ENCODE peak calls at places on chromosomes 16 and 17, in ten cellular contexts. One of them, this sample, is unnamed.

GRCh38 chr17:31061678-31062077 is 33.1 kb upstream of the NF1 start:
- DNase-seq in left lung: no peak
- DNase-seq in foreskin fibroblast: no peak
- DNase-seq in spleen: no peak
- DNase-seq in OCI-LY7: peak; percentile 56
- DNase-seq in stomach: no peak
- DNase-seq in A673: no peak
- DNase-seq in HL-60: no peak
- DNase-seq in PC-9: no peak
- DNase-seq in psoas muscle: no peak
- DNase-seq in this sample: no peak

GRCh38 chr17:50926523-50926922 is 60.4 kb upstream of the TOB1 start:
- DNase-seq in stomach: no peak
- DNase-seq in HL-60: no peak
- DNase-seq in psoas muscle: peak; percentile 21
- DNase-seq in OCI-LY7: no peak
- DNase-seq in left lung: no peak
- DNase-seq in foreskin fibroblast: no peak
- DNase-seq in A673: no peak
- DNase-seq in spleen: no peak
- DNase-seq in PC-9: peak; percentile 18
- DNase-seq in this sample: no peak

GRCh38 chr17:80220709-80221215 is 535 bp downstream of the SLC26A11 start:
- DNase-seq in spleen: no peak
- DNase-seq in psoas muscle: no peak
- DNase-seq in OCI-LY7: no peak
- DNase-seq in A673: peak; percentile 51
- DNase-seq in foreskin fibroblast: peak; percentile 14
- DNase-seq in PC-9: no peak
- DNase-seq in stomach: no peak
- DNase-seq in HL-60: no peak
- DNase-seq in left lung: no peak
- DNase-seq in this sample: peak; percentile 3

GRCh38 chr16:72739577-72739976 is 308.4 kb downstream of the ZFHX3 start:
- DNase-seq in left lung: no peak
- DNase-seq in A673: peak; percentile 58
- DNase-seq in HL-60: no peak
- DNase-seq in PC-9: peak; percentile 60
- DNase-seq in OCI-LY7: no peak
- DNase-seq in foreskin fibroblast: peak; percentile 26
- DNase-seq in psoas muscle: no peak
- DNase-seq in spleen: no peak
- DNase-seq in stomach: no peak
- DNase-seq in this sample: peak; percentile 49

GRCh38 chr17:61164517-61164916 is 235.1 kb upstream of the TBX2 start:
- DNase-seq in left lung: no peak
- DNase-seq in psoas muscle: no peak
- DNase-seq in stomach: no peak
- DNase-seq in A673: no peak
- DNase-seq in spleen: no peak
- DNase-seq in PC-9: no peak
- DNase-seq in HL-60: no peak
- DNase-seq in foreskin fibroblast: no peak
- DNase-seq in OCI-LY7: no peak
- DNase-seq in this sample: no peak

GRCh38 chr17:17201271-17201670 is 4.9 kb downstream of the PLD6 start:
- DNase-seq in A673: no peak
- DNase-seq in stomach: no peak
- DNase-seq in OCI-LY7: no peak
- DNase-seq in foreskin fibroblast: no peak
- DNase-seq in spleen: no peak
- DNase-seq in left lung: no peak
- DNase-seq in HL-60: no peak
- DNase-seq in PC-9: no peak
- DNase-seq in psoas muscle: no peak
- DNase-seq in this sample: no peak

GRCh38 chr17:72726936-72727335 is 365.6 kb downstream of the SLC39A11 start:
- DNase-seq in foreskin fibroblast: no peak
- DNase-seq in spleen: no peak
- DNase-seq in OCI-LY7: peak; percentile 93
- DNase-seq in psoas muscle: no peak
- DNase-seq in HL-60: peak; percentile 62
- DNase-seq in A673: no peak
- DNase-seq in PC-9: no peak
- DNase-seq in stomach: no peak
- DNase-seq in left lung: peak; percentile 50
- DNase-seq in this sample: no peak

GRCh38 chr17:3025421-3026124 is 37.8 kb downstream of the OR1D5 start:
- DNase-seq in psoas muscle: peak; percentile 23
- DNase-seq in PC-9: no peak
- DNase-seq in stomach: no peak
- DNase-seq in OCI-LY7: no peak
- DNase-seq in spleen: peak; percentile 50
- DNase-seq in HL-60: no peak
- DNase-seq in A673: no peak
- DNase-seq in left lung: no peak
- DNase-seq in foreskin fibroblast: no peak
- DNase-seq in this sample: no peak

GRCh38 chr16:3026609-3027487 is 3.0 kb downstream of the THOC6 start:
- DNase-seq in PC-9: no peak
- DNase-seq in foreskin fibroblast: no peak
- DNase-seq in OCI-LY7: no peak
- DNase-seq in HL-60: no peak
- DNase-seq in psoas muscle: no peak
- DNase-seq in stomach: no peak
- DNase-seq in left lung: no peak
- DNase-seq in A673: no peak
- DNase-seq in spleen: peak; percentile 85
- DNase-seq in this sample: no peak

GRCh38 chr16:88614818-88615580 is 23.4 kb upstream of the IL17C start:
- DNase-seq in A673: no peak
- DNase-seq in HL-60: no peak
- DNase-seq in spleen: no peak
- DNase-seq in OCI-LY7: no peak
- DNase-seq in PC-9: peak; percentile 11
- DNase-seq in foreskin fibroblast: no peak
- DNase-seq in stomach: no peak
- DNase-seq in left lung: no peak
- DNase-seq in psoas muscle: no peak
- DNase-seq in this sample: no peak

GRCh38 chr16:88613293-88613692 is 25.1 kb upstream of the IL17C start:
- DNase-seq in spleen: no peak
- DNase-seq in stomach: no peak
- DNase-seq in PC-9: peak; percentile 8
- DNase-seq in foreskin fibroblast: no peak
- DNase-seq in psoas muscle: no peak
- DNase-seq in A673: no peak
- DNase-seq in OCI-LY7: no peak
- DNase-seq in HL-60: no peak
- DNase-seq in left lung: no peak
- DNase-seq in this sample: no peak

GRCh38 chr16:88616320-88616719 is 22.1 kb upstream of the IL17C start:
- DNase-seq in stomach: peak; percentile 98
- DNase-seq in psoas muscle: no peak
- DNase-seq in OCI-LY7: no peak
- DNase-seq in foreskin fibroblast: no peak
- DNase-seq in PC-9: no peak
- DNase-seq in A673: no peak
- DNase-seq in spleen: no peak
- DNase-seq in HL-60: no peak
- DNase-seq in left lung: peak; percentile 85
- DNase-seq in this sample: no peak

GRCh38 chr16:88616736-88617135 is 21.6 kb upstream of the IL17C start:
- DNase-seq in OCI-LY7: no peak
- DNase-seq in PC-9: no peak
- DNase-seq in psoas muscle: no peak
- DNase-seq in A673: no peak
- DNase-seq in stomach: no peak
- DNase-seq in spleen: no peak
- DNase-seq in foreskin fibroblast: no peak
- DNase-seq in HL-60: no peak
- DNase-seq in left lung: no peak
- DNase-seq in this sample: no peak

DNA sequence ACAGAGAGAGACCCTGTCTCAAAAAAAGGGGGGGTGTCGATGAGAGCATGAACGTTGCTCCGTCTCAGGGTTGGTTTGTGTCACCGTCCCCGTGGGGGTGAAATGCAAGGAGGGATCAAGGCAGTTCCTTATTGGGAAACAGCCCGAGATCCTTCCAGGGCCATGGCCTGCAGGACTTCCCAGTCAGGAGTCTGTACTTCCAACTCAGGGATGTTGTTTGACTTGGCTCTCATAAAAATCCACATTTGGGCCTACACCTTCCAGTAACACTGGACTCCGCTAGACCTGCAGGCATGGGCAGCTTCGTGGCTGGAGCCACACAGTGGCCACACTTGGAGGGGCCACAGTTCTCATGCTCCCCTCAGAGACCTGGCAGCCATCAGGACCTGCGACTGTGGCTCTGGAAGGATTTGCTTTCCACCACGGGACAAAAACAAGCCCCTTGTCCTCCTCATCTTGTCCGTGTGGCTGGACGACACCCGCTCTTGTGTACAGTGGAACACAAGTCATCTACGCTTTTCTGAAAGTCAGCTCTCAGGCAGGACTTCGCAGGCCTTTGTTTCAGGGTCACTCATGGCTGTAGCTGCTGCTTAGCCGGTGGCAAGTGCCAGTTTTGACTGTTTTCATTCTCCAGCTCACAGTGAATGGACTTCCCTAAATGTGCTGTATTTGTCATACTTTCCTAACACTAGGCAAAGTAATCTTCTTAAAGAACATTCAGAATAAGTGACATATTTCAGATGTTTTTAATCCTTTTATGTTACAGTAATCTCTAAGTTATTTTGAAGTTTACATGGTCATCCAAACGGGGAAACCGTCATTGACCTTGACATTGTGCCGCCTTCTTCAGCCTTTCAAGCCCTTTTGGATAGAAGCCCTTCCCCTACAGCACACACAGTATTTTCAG is 24.2 kb upstream of the IL17C start:
- DNase-seq in stomach: no peak
- DNase-seq in psoas muscle: no peak
- DNase-seq in left lung: no peak
- DNase-seq in foreskin fibroblast: no peak
- DNase-seq in OCI-LY7: no peak
- DNase-seq in spleen: no peak
- DNase-seq in PC-9: peak; percentile 23
- DNase-seq in A673: no peak
- DNase-seq in HL-60: no peak
- DNase-seq in this sample: no peak
- TF ChIP-seq CTCF in stomach: no peak
- TF ChIP-seq CTCF in psoas muscle: no peak
- TF ChIP-seq CTCF in left lung: no peak
- TF ChIP-seq CTCF in foreskin fibroblast: no peak
- TF ChIP-seq CTCF in OCI-LY7: no peak
- TF ChIP-seq CTCF in spleen: no peak
- TF ChIP-seq CTCF in PC-9: no peak
- TF ChIP-seq CTCF in A673: no peak
- TF ChIP-seq CTCF in HL-60: no peak
- TF ChIP-seq CTCF in this sample: no peak

DNA sequence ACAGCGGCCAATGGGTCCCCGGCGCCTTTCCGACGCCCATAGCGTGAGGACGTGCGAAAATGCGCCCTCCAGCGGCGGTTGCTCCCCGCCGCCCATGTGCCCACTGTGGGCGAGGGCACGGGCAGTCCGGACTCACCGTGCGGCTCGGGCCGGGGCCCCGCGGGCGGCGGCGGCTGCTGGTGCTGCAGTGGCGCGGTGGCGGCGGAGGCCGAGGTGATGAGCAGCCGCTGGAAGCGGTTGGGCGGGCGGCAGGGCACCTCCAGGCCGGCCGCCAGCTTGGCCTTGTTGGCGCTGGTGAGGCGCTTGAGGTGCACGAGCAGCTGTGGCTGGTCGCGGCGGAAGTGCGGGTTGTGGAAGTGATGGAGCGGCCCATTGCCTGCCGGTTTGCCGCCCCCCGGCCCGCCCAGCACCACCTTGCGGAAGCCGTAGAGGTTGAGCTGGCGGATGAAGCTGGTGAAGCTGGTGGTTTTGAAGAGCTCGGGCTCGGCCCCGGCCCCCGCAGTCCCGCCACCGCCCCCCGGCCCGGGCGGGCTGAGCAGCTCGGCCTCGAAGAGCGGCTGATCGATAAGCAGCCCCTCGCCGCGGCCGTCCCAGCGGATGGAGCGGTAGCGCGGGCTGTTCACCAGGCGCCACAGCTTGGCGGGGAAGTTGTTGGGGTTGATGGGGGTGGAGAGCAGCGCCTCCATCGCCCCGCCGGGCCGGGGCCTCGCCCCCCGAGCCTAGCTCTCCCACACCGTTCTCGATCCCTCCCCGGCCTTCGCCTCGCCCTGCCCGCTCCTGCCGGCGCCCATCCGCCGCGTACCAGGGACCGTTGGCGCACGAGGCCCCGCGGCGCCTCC is at the start of gene HSF5:
- DNase-seq in spleen: peak; percentile 96
- DNase-seq in HL-60: no peak
- DNase-seq in OCI-LY7: no peak
- DNase-seq in A673: no peak
- DNase-seq in foreskin fibroblast: no peak
- DNase-seq in stomach: peak; percentile 36
- DNase-seq in PC-9: no peak
- DNase-seq in psoas muscle: peak; percentile 58
- DNase-seq in left lung: peak; percentile 43
- DNase-seq in this sample: no peak
- H3K4me3 ChIP-seq in spleen: peak within 1 kb of the TSS; percentile 40
- H3K4me3 ChIP-seq in HL-60: no peak within 1 kb of the TSS
- H3K4me3 ChIP-seq in OCI-LY7: no peak within 1 kb of the TSS
- H3K4me3 ChIP-seq in A673: no peak within 1 kb of the TSS
- H3K4me3 ChIP-seq in foreskin fibroblast: no peak within 1 kb of the TSS
- H3K4me3 ChIP-seq in stomach: peak within 1 kb of the TSS; percentile 32
- H3K4me3 ChIP-seq in PC-9: no peak within 1 kb of the TSS
- H3K4me3 ChIP-seq in psoas muscle: no peak within 1 kb of the TSS
- H3K4me3 ChIP-seq in left lung: peak within 1 kb of the TSS; percentile 7
- H3K4me3 ChIP-seq in this sample: no peak within 1 kb of the TSS

DNA sequence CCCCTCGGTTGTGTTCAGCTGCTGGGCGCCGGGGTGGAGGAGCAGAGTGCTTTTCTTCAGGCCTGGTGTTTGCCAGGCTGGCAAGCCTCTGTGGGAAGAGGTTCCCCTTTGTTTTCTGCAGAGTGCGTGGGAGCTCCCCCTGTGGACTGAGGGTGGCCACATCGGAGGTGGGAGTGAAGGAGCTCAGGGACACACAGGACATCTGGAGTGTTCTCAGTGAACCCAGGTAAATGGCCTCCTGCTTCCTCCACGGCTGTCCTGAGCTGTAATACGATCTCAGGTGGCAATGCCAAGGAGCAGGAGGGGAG is 39.2 kb upstream of the IRF8 start:
- DNase-seq in left lung: no peak
- DNase-seq in stomach: no peak
- DNase-seq in psoas muscle: no peak
- DNase-seq in PC-9: no peak
- DNase-seq in spleen: no peak
- DNase-seq in A673: no peak
- DNase-seq in foreskin fibroblast: no peak
- DNase-seq in OCI-LY7: no peak
- DNase-seq in HL-60: peak; percentile 29
- DNase-seq in this sample: no peak
- TF ChIP-seq CTCF in left lung: no peak
- TF ChIP-seq CTCF in stomach: no peak
- TF ChIP-seq CTCF in psoas muscle: no peak
- TF ChIP-seq CTCF in PC-9: no peak
- TF ChIP-seq CTCF in spleen: no peak
- TF ChIP-seq CTCF in A673: no peak
- TF ChIP-seq CTCF in foreskin fibroblast: no peak
- TF ChIP-seq CTCF in OCI-LY7: no peak
- TF ChIP-seq CTCF in HL-60: no peak
- TF ChIP-seq CTCF in this sample: no peak

GRCh38 chr16:534089-534635 is 6.7 kb downstream of the CAPN15 start:
- DNase-seq in stomach: peak; percentile 60
- DNase-seq in HL-60: no peak
- DNase-seq in A673: no peak
- DNase-seq in psoas muscle: peak; percentile 90
- DNase-seq in OCI-LY7: no peak
- DNase-seq in left lung: no peak
- DNase-seq in PC-9: peak; percentile 41
- DNase-seq in foreskin fibroblast: no peak
- DNase-seq in spleen: no peak
- DNase-seq in this sample: no peak
- H3K4me3 ChIP-seq in stomach: peak overlapping the region; percentile 6
- H3K4me3 ChIP-seq in HL-60: no peak overlapping the region
- H3K4me3 ChIP-seq in A673: no peak overlapping the region
- H3K4me3 ChIP-seq in psoas muscle: peak overlapping the region; percentile 45
- H3K4me3 ChIP-seq in OCI-LY7: no peak overlapping the region
- H3K4me3 ChIP-seq in left lung: no peak overlapping the region
- H3K4me3 ChIP-seq in PC-9: no peak overlapping the region
- H3K4me3 ChIP-seq in foreskin fibroblast: no peak overlapping the region
- H3K4me3 ChIP-seq in spleen: no peak overlapping the region
- H3K4me3 ChIP-seq in this sample: no peak overlapping the region